ENCODE peak calls at places on chromosomes 3 and 15, in five cellular contexts. N is LNCaP clone FGC, C is mesendoderm, U is Right ventricle myocardium superior, L is Caco-2. V is an unnamed sample.

GRCh38 chr3:7382293-7383033 is 521.5 kb downstream of the GRM7 start:
- DNase-seq in N (peak; percentile 99), C (no peak), U (no peak), L (no peak), V (no peak)

GRCh38 chr3:53286727-53287412 is 31.0 kb upstream of the TKT start:
- DNase-seq in N (no peak), C (peak; percentile 84), U (no peak), L (no peak), V (no peak)

GRCh38 chr3:197030379-197031314 is 1.0 kb upstream of the MELTF start:
- DNase-seq in N (no peak), C (peak; percentile 36), U (peak; percentile 67), L (no peak), V (no peak)

GRCh38 chr15:26314577-26314976 is 451.4 kb upstream of the ATP10A start:
- DNase-seq in N (no peak), C (no peak), U (no peak), L (no peak), V (no peak)

GRCh38 chr15:99552111-99552510 is 13.7 kb upstream of the MEF2A start:
- DNase-seq in N (no peak), C (no peak), U (no peak), L (no peak), V (no peak)

GRCh38 chr3:30286811-30287210 is 319.6 kb upstream of the TGFBR2 start:
- DNase-seq in N (no peak), C (no peak), U (no peak), L (no peak), V (no peak)

GRCh38 chr3:33758874-33759273 is 39.6 kb upstream of the PDCD6IP start:
- DNase-seq in N (no peak), C (peak; percentile 8), U (no peak), L (no peak), V (no peak)

GRCh38 chr3:125281411-125281810 is 68.9 kb upstream of the SLC12A8 start:
- DNase-seq in N (no peak), C (no peak), U (no peak), L (no peak), V (no peak)